ENCODE peak calls at places on chromosomes 5 and 9, in nine cellular contexts. N, V, S, H, Y, K, B, I and Q are unnamed samples.

GRCh38 chr5:154756871-154757646 is 1.9 kb downstream of the LARP1 start:
- DNase-seq in V (peak; percentile 52), S (peak; percentile 60), N (peak; percentile 23), I (peak; percentile 61), H (peak; percentile 21), K (peak; percentile 6), B (peak; percentile 38), Y (peak; percentile 39), Q (peak; percentile 54)

GRCh38 chr5:177123789-177124485 is 9.6 kb upstream of the NSD1 start:
- DNase-seq in N (no peak), S (no peak), B (no peak), I (no peak), K (no peak), Y (no peak), H (no peak), V (no peak), Q (no peak)

GRCh38 chr9:138112791-138113600 is 235.4 kb downstream of the CACNA1B start:
- DNase-seq in S (no peak), I (no peak), N (no peak), B (no peak), H (no peak), K (no peak), V (no peak), Y (no peak), Q (no peak)

GRCh38 chr5:109694451-109694891 is 4.7 kb downstream of the MAN2A1 start:
- DNase-seq in S (no peak), K (peak; percentile 75), I (no peak), H (no peak), Y (no peak), V (no peak), N (no peak), B (peak; percentile 59), Q (no peak)

GRCh38 chr9:83011611-83012010 is 51.3 kb downstream of the RASEF start:
- DNase-seq in S (no peak), B (no peak), V (no peak), K (no peak), H (no peak), Y (no peak), I (no peak), N (no peak), Q (no peak)

GRCh38 chr9:75083188-75083976 is 4.6 kb downstream of the NMRK1 start:
- DNase-seq in Y (peak; percentile 58), B (peak; percentile 57), H (no peak), N (peak; percentile 47), V (no peak), K (peak; percentile 26), S (peak; percentile 54), I (peak; percentile 12), Q (peak; percentile 17)

GRCh38 chr9:128619127-128619526 is 37.5 kb downstream of the DYNC2I2 start:
- DNase-seq in S (no peak), H (no peak), V (no peak), K (no peak), Y (no peak), N (no peak), B (no peak), I (no peak), Q (no peak)

GRCh38 chr5:27328480-27328879 is 290.1 kb upstream of the CDH9 start:
- DNase-seq in I (no peak), H (no peak), S (no peak), N (peak; percentile 25), Y (no peak), K (peak; percentile 75), B (peak; percentile 79), V (no peak), Q (no peak)

GRCh38 chr9:21761309-21761901 is 41.0 kb upstream of the MTAP start:
- DNase-seq in Y (no peak), B (no peak), H (no peak), K (no peak), N (no peak), S (no peak), I (no peak), V (no peak), Q (peak; percentile 6)

GRCh38 chr9:75979362-75979761 is 88.9 kb downstream of the PCSK5 start:
- DNase-seq in H (no peak), N (peak; percentile 8), V (no peak), B (no peak), S (peak; percentile 41), Y (no peak), K (no peak), I (no peak), Q (no peak)

GRCh38 chr5:151183451-151184245 is 26.1 kb upstream of the ANXA6 start:
- DNase-seq in I (no peak), V (no peak), H (no peak), Y (no peak), K (peak; percentile 69), N (no peak), B (no peak), S (no peak), Q (no peak)

GRCh38 chr9:125407974-125408900 is 146.6 kb downstream of the GAPVD1 start:
- DNase-seq in Y (peak; percentile 45), B (peak; percentile 95), H (peak; percentile 79), K (peak; percentile 72), V (peak; percentile 84), I (peak; percentile 77), S (peak; percentile 98), N (peak; percentile 86), Q (peak; percentile 65)

GRCh38 chr5:103345461-103345860 is 86.9 kb downstream of the MACIR start:
- DNase-seq in B (no peak), I (no peak), Y (no peak), S (no peak), V (no peak), K (no peak), N (no peak), H (no peak), Q (no peak)

GRCh38 chr5:7397005-7397546 is 1.1 kb downstream of the ADCY2 start:
- DNase-seq in Y (no peak), I (no peak), B (no peak), S (no peak), V (no peak), H (no peak), K (no peak), N (no peak), Q (no peak)

GRCh38 chr5:35285435-35285834 is 55.1 kb upstream of the PRLR start:
- DNase-seq in Y (no peak), I (no peak), K (peak; percentile 10), H (no peak), B (no peak), S (no peak), N (no peak), V (no peak), Q (no peak)

GRCh38 chr5:148912714-148913398 is 86.4 kb downstream of the ADRB2 start:
- DNase-seq in I (no peak), B (peak; percentile 100), H (no peak), N (peak; percentile 71), Y (no peak), V (no peak), K (peak; percentile 100), S (peak; percentile 74), Q (no peak)

GRCh38 chr5:133132717-133133116 is 80.9 kb downstream of the HSPA4 start:
- DNase-seq in N (no peak), K (no peak), Y (no peak), B (no peak), V (no peak), S (no peak), I (no peak), H (no peak), Q (no peak)

GRCh38 chr9:121636411-121636865 is 15.0 kb upstream of the DAB2IP start:
- DNase-seq in B (peak; percentile 54), V (no peak), H (no peak), N (no peak), K (no peak), S (no peak), I (no peak), Y (no peak), Q (no peak)

GRCh38 chr5:35835796-35836742 is 20.6 kb upstream of the IL7R start:
- DNase-seq in N (no peak), S (no peak), K (no peak), I (no peak), B (no peak), V (no peak), H (no peak), Y (no peak), Q (no peak)

GRCh38 chr5:59506285-59506877 is 387.1 kb downstream of the PDE4D start:
- DNase-seq in Y (no peak), H (no peak), N (peak; percentile 38), S (no peak), V (no peak), I (no peak), B (peak; percentile 40), K (peak; percentile 44), Q (no peak)

GRCh38 chr9:105278751-105279150 is 34.3 kb downstream of the SLC44A1 start:
- DNase-seq in V (no peak), I (no peak), B (peak; percentile 35), S (no peak), Y (no peak), H (no peak), K (no peak), N (no peak), Q (no peak)

GRCh38 chr9:98791147-98792095 is 4.9 kb downstream of the ANKS6 start:
- DNase-seq in V (peak; percentile 55), S (peak; percentile 93), Y (peak; percentile 31), H (peak; percentile 50), I (peak; percentile 45), N (peak; percentile 88), B (peak; percentile 99), K (peak; percentile 92), Q (peak; percentile 13)

GRCh38 chr5:180844432-180844831 is 16.6 kb downstream of the ZFP62 start:
- DNase-seq in B (no peak), I (no peak), N (no peak), K (no peak), H (no peak), Y (no peak), S (no peak), V (no peak), Q (no peak)

GRCh38 chr9:85536076-85536475 is 205.7 kb downstream of the AGTPBP1 start:
- DNase-seq in V (no peak), B (peak; percentile 38), S (no peak), I (no peak), N (peak; percentile 33), H (no peak), Y (no peak), K (peak; percentile 39), Q (no peak)

GRCh38 chr5:115686692-115687054 is 60.8 kb upstream of the TMED7 start:
- DNase-seq in Y (no peak), B (no peak), H (no peak), K (peak; percentile 57), V (no peak), I (no peak), S (no peak), N (no peak), Q (no peak)

GRCh38 chr5:141665995-141666940 is 15.1 kb upstream of the FCHSD1 start:
- DNase-seq in Y (no peak), K (no peak), V (no peak), S (no peak), H (no peak), B (no peak), N (no peak), I (no peak), Q (no peak)

GRCh38 chr5:127802477-127802865 is 99.3 kb downstream of the CCDC192 start:
- DNase-seq in I (no peak), V (no peak), B (no peak), K (no peak), Y (no peak), N (no peak), H (no peak), S (no peak), Q (no peak)

GRCh38 chr5:60487885-60488425 is 212.0 kb downstream of the DEPDC1B start:
- DNase-seq in B (peak; percentile 64), S (no peak), Y (no peak), I (no peak), N (no peak), K (peak; percentile 35), V (no peak), H (no peak), Q (no peak)

GRCh38 chr5:40503438-40503837 is 176.3 kb upstream of the PTGER4 start:
- DNase-seq in Y (no peak), N (no peak), H (no peak), V (no peak), K (peak; percentile 88), S (no peak), B (no peak), I (peak; percentile 44), Q (peak; percentile 5)

GRCh38 chr5:41306005-41306404 is 92.7 kb upstream of the C6 start:
- DNase-seq in K (peak; percentile 22), B (no peak), V (no peak), S (no peak), Y (no peak), I (no peak), H (no peak), N (no peak), Q (no peak)

GRCh38 chr5:150042459-150042858 is 41.9 kb downstream of the HMGXB3 start:
- DNase-seq in V (no peak), H (no peak), I (no peak), N (no peak), B (no peak), Y (no peak), K (no peak), S (no peak), Q (no peak)